ENCODE peak calls at places on chromosomes 4 and X, in seven cellular contexts. V is cardiac muscle cell, M is fibroblast of pulmonary artery, P is astrocyte of the cerebellum, R is HT1080, S is mesothelial cell of epicardium, J is amniotic stem cell. U is an unnamed sample.

GRCh38 chr4:141919648-141920047 is 283.3 kb downstream of the IL15 start:
- DNase-seq in V (no peak), M (no peak), P (no peak), R (no peak), S (no peak), J (no peak), U (no peak)

GRCh38 chrX:108312938-108313337 is 125.3 kb downstream of the COL4A6 start:
- DNase-seq in V (peak; percentile 37), M (peak; percentile 48), P (no peak), R (peak; percentile 82), S (no peak), J (peak; percentile 43), U (peak; percentile 86)

GRCh38 chrX:72048515-72049455 is 82.9 kb downstream of the RTL5 start:
- DNase-seq in V (no peak), M (no peak), P (no peak), R (no peak), S (no peak), J (no peak), U (no peak)

GRCh38 chrX:40132751-40133150 is 35.0 kb upstream of the BCOR start:
- DNase-seq in V (peak; percentile 85), M (peak; percentile 88), P (peak; percentile 63), R (peak; percentile 61), S (no peak), J (peak; percentile 5), U (peak; percentile 86)

GRCh38 chrX:132463411-132463810 is 25.4 kb downstream of the MBNL3 start:
- DNase-seq in V (no peak), M (peak; percentile 10), P (no peak), R (no peak), S (no peak), J (no peak), U (peak; percentile 47)

GRCh38 chr4:5810770-5811430 is 82.0 kb downstream of the CRMP1 start:
- DNase-seq in V (no peak), M (no peak), P (no peak), R (no peak), S (no peak), J (no peak), U (no peak)

GRCh38 chr4:24730256-24731001 is 64.9 kb upstream of the SOD3 start:
- DNase-seq in V (peak; percentile 76), M (peak; percentile 28), P (peak; percentile 55), R (peak; percentile 18), S (no peak), J (no peak), U (no peak)

GRCh38 chrX:42269186-42269585 is 345.8 kb upstream of the CASK start:
- DNase-seq in V (peak; percentile 60), M (peak; percentile 23), P (no peak), R (no peak), S (no peak), J (no peak), U (peak; percentile 47)

GRCh38 chr4:146776691-146777090 is 138.0 kb downstream of the POU4F2 start:
- DNase-seq in V (no peak), M (no peak), P (no peak), R (no peak), S (no peak), J (no peak), U (no peak)

U was measured in MCF 10A.